ENCODE peak calls at places on chromosomes 16 and 17, in four cellular contexts. One of them, this sample, is unnamed. For H3K36me3, the result is how much of the 10 kb centered on the place peaks cover.

GRCh38 chr16:31474173-31474714 is 2.3 kb downstream of the TGFB1I1 start:
- DNase-seq in thoracic aorta: no peak
- DNase-seq in sigmoid colon: no peak
- DNase-seq in BJ: peak
- DNase-seq in this sample: no peak

GRCh38 chr17:4142107-4142900 is 526 bp downstream of the ZZEF1 start:
- DNase-seq in BJ: no peak
- DNase-seq in sigmoid colon: peak
- DNase-seq in thoracic aorta: no peak
- DNase-seq in this sample: no peak

GRCh38 chr16:18932243-18932997 is 6.2 kb upstream of the SMG1 start:
- DNase-seq in sigmoid colon: no peak
- DNase-seq in thoracic aorta: peak
- DNase-seq in BJ: no peak
- DNase-seq in this sample: peak

GRCh38 chr17:74670329-74670728 is 42.4 kb downstream of the CD300LF start:
- DNase-seq in BJ: no peak
- DNase-seq in thoracic aorta: no peak
- DNase-seq in sigmoid colon: no peak
- DNase-seq in this sample: no peak

GRCh38 chr17:40432864-40433528 is 10.3 kb upstream of the IGFBP4 start:
- DNase-seq in BJ: no peak
- DNase-seq in sigmoid colon: peak
- DNase-seq in thoracic aorta: no peak
- DNase-seq in this sample: no peak

GRCh38 chr17:81270279-81270678 is 24.8 kb downstream of the SLC38A10 start:
- DNase-seq in thoracic aorta: no peak
- DNase-seq in BJ: no peak
- DNase-seq in sigmoid colon: no peak
- DNase-seq in this sample: no peak

GRCh38 chr17:21371511-21372081 is 4.6 kb upstream of the KCNJ12 start:
- DNase-seq in thoracic aorta: no peak
- DNase-seq in BJ: no peak
- DNase-seq in sigmoid colon: no peak
- DNase-seq in this sample: no peak

GRCh38 chr17:77131919-77132318 is 8.8 kb upstream of the SEC14L1 start:
- DNase-seq in BJ: no peak
- DNase-seq in thoracic aorta: no peak
- DNase-seq in sigmoid colon: no peak
- DNase-seq in this sample: no peak

GRCh38 chr17:58250344-58251011 is 12.1 kb downstream of the LPO start:
- DNase-seq in sigmoid colon: no peak
- DNase-seq in BJ: no peak
- DNase-seq in thoracic aorta: no peak
- DNase-seq in this sample: no peak

GRCh38 chr16:23948949-23949392 is 113.2 kb downstream of the PRKCB start:
- DNase-seq in BJ: no peak
- DNase-seq in thoracic aorta: no peak
- DNase-seq in sigmoid colon: no peak
- DNase-seq in this sample: no peak

GRCh38 chr17:74561580-74561979 is 5.7 kb downstream of the CD300H start:
- DNase-seq in BJ: no peak
- DNase-seq in thoracic aorta: no peak
- DNase-seq in sigmoid colon: no peak
- DNase-seq in this sample: no peak

GRCh38 chr16:70703041-70703834 is 17.4 kb upstream of the MTSS2 start:
- DNase-seq in sigmoid colon: peak
- DNase-seq in BJ: peak
- DNase-seq in thoracic aorta: peak
- DNase-seq in this sample: no peak

GRCh38 chr16:54239441-54239840 is 47.1 kb downstream of the IRX3 start:
- DNase-seq in BJ: no peak
- DNase-seq in thoracic aorta: no peak
- DNase-seq in sigmoid colon: no peak
- DNase-seq in this sample: no peak

GRCh38 chr17:40452921-40453378 is 9.7 kb downstream of the IGFBP4 start:
- DNase-seq in thoracic aorta: no peak
- DNase-seq in BJ: no peak
- DNase-seq in sigmoid colon: no peak
- DNase-seq in this sample: no peak

GRCh38 chr17:61219460-61219859 is 180.2 kb upstream of the TBX2 start:
- DNase-seq in thoracic aorta: no peak
- DNase-seq in sigmoid colon: no peak
- DNase-seq in BJ: peak
- DNase-seq in this sample: no peak

GRCh38 chr17:45302649-45303173 is 14.1 kb downstream of the MAP3K14 start:
- DNase-seq in thoracic aorta: no peak
- DNase-seq in BJ: no peak
- DNase-seq in sigmoid colon: no peak
- DNase-seq in this sample: no peak

GRCh38 chr16:27547134-27547533 is 2.6 kb downstream of the GTF3C1 start:
- DNase-seq in sigmoid colon: peak
- DNase-seq in thoracic aorta: no peak
- DNase-seq in BJ: peak
- DNase-seq in this sample: peak
- H3K4me3 ChIP-seq in sigmoid colon: no peak
- H3K4me3 ChIP-seq in thoracic aorta: no peak
- H3K4me3 ChIP-seq in BJ: no peak
- H3K4me3 ChIP-seq in this sample: no peak

GRCh38 chr17:75799402-75799801 is 14.8 kb downstream of the UNK start:
- DNase-seq in BJ: no peak
- DNase-seq in thoracic aorta: no peak
- DNase-seq in sigmoid colon: no peak
- DNase-seq in this sample: no peak
- H3K36me3 ChIP-seq in BJ: under half
- H3K36me3 ChIP-seq in thoracic aorta: under half
- H3K36me3 ChIP-seq in sigmoid colon: under half
- H3K36me3 ChIP-seq in this sample: under half

GRCh38 chr17:64115871-64116534 is 13.9 kb downstream of the ERN1 start:
- DNase-seq in BJ: peak
- DNase-seq in sigmoid colon: no peak
- DNase-seq in thoracic aorta: no peak
- DNase-seq in this sample: no peak

GRCh38 chr17:64110436-64111152 is 19.4 kb downstream of the ERN1 start:
- DNase-seq in sigmoid colon: no peak
- DNase-seq in BJ: no peak
- DNase-seq in thoracic aorta: no peak
- DNase-seq in this sample: no peak

GRCh38 chr17:64111831-64112230 is 18.1 kb downstream of the ERN1 start:
- DNase-seq in BJ: no peak
- DNase-seq in sigmoid colon: no peak
- DNase-seq in thoracic aorta: no peak
- DNase-seq in this sample: no peak

GRCh38 chr17:64115043-64115698 is 14.8 kb downstream of the ERN1 start:
- DNase-seq in BJ: no peak
- DNase-seq in sigmoid colon: no peak
- DNase-seq in thoracic aorta: no peak
- DNase-seq in this sample: no peak

DNA sequence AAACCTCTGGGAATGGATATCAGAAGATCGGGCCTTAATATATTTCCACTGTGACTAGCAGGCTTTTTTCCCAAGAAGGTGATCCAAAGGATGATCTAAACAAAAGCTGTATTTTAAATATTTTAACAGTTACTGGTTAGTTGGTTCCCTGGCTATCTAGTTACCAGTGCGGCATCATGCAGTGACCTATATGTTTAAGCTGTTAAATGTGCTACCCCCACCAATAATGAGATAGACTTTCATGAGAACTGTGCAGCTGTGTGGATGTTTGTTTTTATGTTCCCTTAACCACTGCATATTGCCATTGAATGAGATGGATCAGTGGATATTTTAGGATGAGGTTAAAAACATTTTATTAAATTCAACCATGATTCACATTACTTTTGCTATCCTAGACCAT is 17.0 kb downstream of the ERN1 start:
- DNase-seq in BJ: no peak
- DNase-seq in thoracic aorta: no peak
- DNase-seq in sigmoid colon: no peak
- DNase-seq in this sample: no peak
- TF ChIP-seq CTCF in BJ: no peak
- TF ChIP-seq CTCF in thoracic aorta: no peak
- TF ChIP-seq CTCF in sigmoid colon: no peak
- TF ChIP-seq CTCF in this sample: no peak

DNA sequence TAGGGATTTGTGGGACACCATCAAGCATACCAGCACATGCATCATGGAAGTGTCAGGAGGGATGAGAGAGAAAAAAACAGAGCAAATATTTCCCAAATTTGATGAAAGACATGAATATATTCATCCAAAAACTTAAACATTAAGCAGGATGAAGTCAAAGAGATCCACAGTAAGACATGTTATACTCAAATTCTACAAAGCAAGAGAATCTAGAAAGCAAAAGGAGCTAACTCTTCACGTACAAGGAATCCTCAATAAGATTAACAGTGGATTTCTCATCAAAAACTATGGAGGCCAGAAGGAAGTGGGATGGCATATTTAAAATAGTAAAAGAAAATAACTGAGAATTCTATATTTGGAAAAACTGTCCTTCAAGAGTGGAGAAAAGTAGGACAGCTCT is 374.8 kb downstream of the ZFHX3 start:
- DNase-seq in thoracic aorta: no peak
- DNase-seq in sigmoid colon: no peak
- DNase-seq in BJ: no peak
- DNase-seq in this sample: no peak
- H3K4me3 ChIP-seq in thoracic aorta: no peak
- H3K4me3 ChIP-seq in sigmoid colon: no peak
- H3K4me3 ChIP-seq in BJ: no peak
- H3K4me3 ChIP-seq in this sample: no peak

DNA sequence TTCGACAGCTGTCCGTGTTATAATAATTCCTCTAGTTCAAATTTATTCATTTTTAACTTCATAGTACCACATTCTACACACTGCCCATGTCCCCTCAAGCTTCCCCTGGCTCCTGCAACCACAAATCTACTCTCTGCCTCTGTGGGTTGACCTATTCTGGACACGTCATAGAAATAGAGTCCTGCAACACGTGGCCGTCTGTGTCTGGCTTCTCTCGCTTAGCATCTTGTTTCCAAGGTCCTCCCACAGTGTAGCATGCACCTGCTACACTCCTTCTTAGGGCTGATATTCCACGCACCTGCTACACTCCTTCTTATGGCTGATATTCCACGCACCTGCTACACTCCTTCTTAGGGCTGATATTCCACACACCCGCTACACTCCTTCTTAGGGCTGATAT is 16.5 kb downstream of the SCGB1C2 start:
- DNase-seq in BJ: no peak
- DNase-seq in sigmoid colon: peak
- DNase-seq in thoracic aorta: no peak
- DNase-seq in this sample: no peak
- H3K36me3 ChIP-seq in BJ: under half
- H3K36me3 ChIP-seq in sigmoid colon: under half
- H3K36me3 ChIP-seq in thoracic aorta: under half
- H3K36me3 ChIP-seq in this sample: under half

DNA sequence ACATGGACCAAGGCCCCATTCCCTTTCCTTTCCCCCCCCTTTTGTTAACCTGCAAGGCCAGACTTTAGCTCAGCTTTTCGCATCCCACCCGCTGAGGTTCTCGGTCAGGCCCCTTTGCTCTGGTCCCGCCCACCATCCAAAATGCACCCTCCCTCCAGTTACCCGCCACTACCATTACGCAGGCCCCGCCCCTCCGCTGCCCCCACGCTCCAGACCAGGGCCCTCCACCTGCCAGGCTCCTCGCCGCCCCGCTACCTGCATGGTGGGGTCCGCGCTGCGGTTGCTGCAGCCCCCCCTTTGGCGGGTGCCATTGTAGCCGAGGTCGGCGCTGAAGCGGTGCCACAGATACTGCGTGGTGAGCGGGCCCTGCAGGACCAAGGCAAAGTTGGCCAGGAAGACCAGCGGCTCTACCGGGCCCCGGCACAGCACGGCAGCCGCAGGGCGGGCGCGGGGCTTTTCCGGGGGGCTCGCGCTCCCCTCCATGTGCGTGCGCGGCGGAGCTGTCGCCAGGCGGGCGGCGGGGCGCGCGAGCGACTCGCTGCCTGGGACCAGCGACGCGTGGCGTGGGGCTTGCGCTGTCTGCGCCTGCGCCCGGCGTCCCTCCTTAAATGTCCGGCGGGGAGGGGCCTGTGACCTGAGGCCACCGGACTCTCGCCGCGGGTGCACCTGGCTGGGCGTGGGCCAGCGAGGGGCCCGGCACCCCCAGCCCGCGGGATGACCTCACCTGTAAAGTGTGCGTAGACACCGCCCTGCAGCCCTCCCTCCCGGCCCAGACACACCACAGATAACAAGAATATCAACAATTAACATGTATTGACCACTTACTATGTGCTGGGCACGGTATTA is at the start of gene SLC46A1:
- DNase-seq in BJ: no peak
- DNase-seq in sigmoid colon: peak
- DNase-seq in thoracic aorta: no peak
- DNase-seq in this sample: no peak
- TF ChIP-seq CTCF in BJ: no peak
- TF ChIP-seq CTCF in sigmoid colon: no peak
- TF ChIP-seq CTCF in thoracic aorta: no peak
- TF ChIP-seq CTCF in this sample: no peak